ENCODE peak calls at places on chromosome 21, in six cellular contexts. One of them, this sample, is unnamed.

GRCh38 chr21:25944672-25945213 is 210.0 kb downstream of the GABPA start:
- DNase-seq in A549: no peak
- DNase-seq in IMR-90: peak; percentile 32
- DNase-seq in GM12878: no peak
- DNase-seq in K562: no peak
- DNase-seq in HepG2: no peak
- DNase-seq in this sample: no peak

GRCh38 chr21:40852563-40852962 is 5.6 kb upstream of the DSCAM start:
- DNase-seq in K562: no peak
- DNase-seq in IMR-90: no peak
- DNase-seq in GM12878: no peak
- DNase-seq in A549: no peak
- DNase-seq in HepG2: no peak
- DNase-seq in this sample: no peak

GRCh38 chr21:34348890-34349519 is 14.8 kb upstream of the KCNE2 start:
- DNase-seq in GM12878: no peak
- DNase-seq in A549: no peak
- DNase-seq in K562: no peak
- DNase-seq in IMR-90: no peak
- DNase-seq in HepG2: no peak
- DNase-seq in this sample: no peak

GRCh38 chr21:29215709-29216108 is 83.0 kb upstream of the BACH1 start:
- DNase-seq in K562: no peak
- DNase-seq in HepG2: no peak
- DNase-seq in GM12878: no peak
- DNase-seq in A549: no peak
- DNase-seq in IMR-90: peak; percentile 41
- DNase-seq in this sample: no peak

GRCh38 chr21:29477941-29478340 is 179.2 kb downstream of the BACH1 start:
- DNase-seq in A549: no peak
- DNase-seq in GM12878: no peak
- DNase-seq in HepG2: no peak
- DNase-seq in K562: no peak
- DNase-seq in IMR-90: peak; percentile 71
- DNase-seq in this sample: no peak

GRCh38 chr21:33185852-33186251 is 43.9 kb upstream of the IFNAR2 start:
- DNase-seq in HepG2: no peak
- DNase-seq in K562: no peak
- DNase-seq in GM12878: no peak
- DNase-seq in IMR-90: no peak
- DNase-seq in A549: no peak
- DNase-seq in this sample: no peak

GRCh38 chr21:43812957-43813730 is 23.8 kb downstream of the RRP1 start:
- DNase-seq in HepG2: no peak
- DNase-seq in A549: no peak
- DNase-seq in GM12878: no peak
- DNase-seq in K562: no peak
- DNase-seq in IMR-90: no peak
- DNase-seq in this sample: no peak

GRCh38 chr21:46064870-46065214 is 33.1 kb upstream of the COL6A2 start:
- DNase-seq in IMR-90: no peak
- DNase-seq in GM12878: no peak
- DNase-seq in K562: no peak
- DNase-seq in HepG2: no peak
- DNase-seq in A549: no peak
- DNase-seq in this sample: no peak

GRCh38 chr21:43639470-43640178 is 19.7 kb downstream of the HSF2BP start:
- DNase-seq in GM12878: no peak
- DNase-seq in A549: peak; percentile 59
- DNase-seq in K562: no peak
- DNase-seq in HepG2: peak; percentile 46
- DNase-seq in IMR-90: peak; percentile 88
- DNase-seq in this sample: no peak

GRCh38 chr21:38664821-38665220 is 140.9 kb upstream of the ETS2 start:
- DNase-seq in HepG2: no peak
- DNase-seq in GM12878: no peak
- DNase-seq in A549: no peak
- DNase-seq in K562: no peak
- DNase-seq in IMR-90: no peak
- DNase-seq in this sample: no peak

GRCh38 chr21:37532868-37533780 is 166.6 kb downstream of the DYRK1A start:
- DNase-seq in A549: peak; percentile 35
- DNase-seq in GM12878: no peak
- DNase-seq in K562: peak; percentile 47
- DNase-seq in HepG2: no peak
- DNase-seq in IMR-90: peak; percentile 61
- DNase-seq in this sample: no peak

GRCh38 chr21:31557956-31558838 is 101.3 kb upstream of the SOD1 start:
- DNase-seq in HepG2: no peak
- DNase-seq in GM12878: no peak
- DNase-seq in IMR-90: no peak
- DNase-seq in K562: no peak
- DNase-seq in A549: no peak
- DNase-seq in this sample: peak; percentile 84

GRCh38 chr21:46500224-46500861 is 41.7 kb downstream of the DIP2A start:
- DNase-seq in GM12878: no peak
- DNase-seq in K562: peak; percentile 37
- DNase-seq in IMR-90: peak; percentile 40
- DNase-seq in HepG2: peak; percentile 12
- DNase-seq in A549: peak; percentile 24
- DNase-seq in this sample: no peak

GRCh38 chr21:32539378-32539777 is 45.9 kb downstream of the TCP10L start:
- DNase-seq in GM12878: no peak
- DNase-seq in IMR-90: no peak
- DNase-seq in K562: no peak
- DNase-seq in HepG2: no peak
- DNase-seq in A549: no peak
- DNase-seq in this sample: no peak

GRCh38 chr21:45137612-45137937 is 63.2 kb downstream of the ADARB1 start:
- DNase-seq in HepG2: no peak
- DNase-seq in GM12878: no peak
- DNase-seq in K562: no peak
- DNase-seq in IMR-90: no peak
- DNase-seq in A549: no peak
- DNase-seq in this sample: no peak

DNA sequence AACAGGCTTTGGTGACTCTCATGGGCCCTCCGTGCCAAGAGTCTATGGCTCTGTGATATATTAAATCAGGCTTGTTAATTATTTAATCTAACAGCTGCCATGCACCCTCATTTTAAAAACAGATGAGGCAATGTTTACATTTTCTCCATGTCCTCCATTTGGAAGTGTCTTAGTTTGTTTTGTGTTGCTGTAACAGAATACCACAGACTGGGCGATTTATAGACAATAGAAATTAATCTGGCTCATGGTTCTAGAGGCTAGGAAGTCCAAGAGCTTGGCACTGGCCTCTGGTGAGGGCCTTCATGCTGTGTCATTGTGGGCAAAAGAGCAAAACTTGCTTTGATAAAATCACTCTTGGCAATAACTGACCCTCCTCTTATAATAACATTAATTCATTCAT is 58.0 kb downstream of the B3GALT5 start:
- DNase-seq in HepG2: no peak
- DNase-seq in K562: no peak
- DNase-seq in A549: no peak
- DNase-seq in GM12878: no peak
- DNase-seq in IMR-90: no peak
- DNase-seq in this sample: no peak
- TF ChIP-seq SMC3 in HepG2: no peak
- TF ChIP-seq SMC3 in K562: no peak
- TF ChIP-seq SMC3 in A549: no peak
- TF ChIP-seq SMC3 in GM12878: no peak
- TF ChIP-seq SMC3 in IMR-90: no peak
- TF ChIP-seq SMC3 in this sample: no peak

GRCh38 chr21:16195476-16195875 is 465.7 kb downstream of the USP25 start:
- DNase-seq in K562: no peak
- DNase-seq in IMR-90: peak; percentile 70
- DNase-seq in HepG2: no peak
- DNase-seq in GM12878: no peak
- DNase-seq in A549: peak; percentile 39
- DNase-seq in this sample: no peak

GRCh38 chr21:16194851-16195251 is 465.1 kb downstream of the USP25 start:
- DNase-seq in K562: no peak
- DNase-seq in A549: peak; percentile 40
- DNase-seq in IMR-90: peak; percentile 17
- DNase-seq in GM12878: no peak
- DNase-seq in HepG2: peak; percentile 17
- DNase-seq in this sample: no peak

GRCh38 chr21:16195896-16196443 is 466.2 kb downstream of the USP25 start:
- DNase-seq in HepG2: no peak
- DNase-seq in IMR-90: no peak
- DNase-seq in K562: no peak
- DNase-seq in A549: no peak
- DNase-seq in GM12878: no peak
- DNase-seq in this sample: no peak

GRCh38 chr21:16192900-16193299 is 463.1 kb downstream of the USP25 start:
- DNase-seq in A549: peak; percentile 81
- DNase-seq in GM12878: no peak
- DNase-seq in K562: no peak
- DNase-seq in HepG2: no peak
- DNase-seq in IMR-90: peak; percentile 20
- DNase-seq in this sample: no peak

GRCh38 chr21:16193758-16194606 is 464.2 kb downstream of the USP25 start:
- DNase-seq in GM12878: no peak
- DNase-seq in IMR-90: peak; percentile 79
- DNase-seq in A549: peak; percentile 81
- DNase-seq in K562: no peak
- DNase-seq in HepG2: no peak
- DNase-seq in this sample: no peak
- TF ChIP-seq SMC3 in GM12878: no peak
- TF ChIP-seq SMC3 in IMR-90: no peak
- TF ChIP-seq SMC3 in A549: peak; percentile 32
- TF ChIP-seq SMC3 in K562: no peak
- TF ChIP-seq SMC3 in HepG2: no peak
- TF ChIP-seq SMC3 in this sample: no peak

DNA sequence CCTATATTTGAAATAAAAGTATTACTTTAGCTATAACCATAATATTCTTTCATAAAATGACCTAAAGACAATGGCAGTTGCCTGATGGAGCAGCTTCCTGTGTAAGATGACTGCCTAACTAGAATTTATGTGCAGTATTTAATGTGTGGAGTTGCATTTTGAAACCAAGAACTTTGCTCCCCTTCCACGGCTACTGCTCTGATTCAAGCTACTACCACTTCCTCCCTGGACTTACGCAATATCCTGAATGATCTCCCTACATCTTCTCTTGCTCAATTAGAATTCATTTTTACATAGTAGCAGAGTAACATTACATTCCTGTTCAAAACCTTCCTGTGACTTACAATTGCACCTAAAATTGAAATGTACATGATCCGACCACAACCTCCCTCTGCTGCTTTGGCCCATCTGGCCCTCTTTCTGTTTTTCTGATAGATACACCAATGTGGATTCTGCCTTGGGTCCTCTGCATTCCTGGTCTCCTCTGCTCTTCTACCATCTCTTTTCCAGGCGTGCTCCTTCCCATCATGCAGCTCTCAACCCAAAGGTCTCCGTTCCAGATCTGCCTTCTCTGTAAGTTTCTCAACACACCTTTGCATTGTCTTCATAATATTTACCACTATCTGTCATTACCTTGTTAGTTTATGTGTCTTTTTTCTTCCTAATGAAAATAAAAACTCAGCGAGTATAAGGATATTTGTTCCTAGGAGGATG is 47.4 kb upstream of the USP25 start:
- DNase-seq in HepG2: peak; percentile 49
- DNase-seq in K562: no peak
- DNase-seq in GM12878: no peak
- DNase-seq in IMR-90: peak; percentile 76
- DNase-seq in A549: peak; percentile 20
- DNase-seq in this sample: no peak
- TF ChIP-seq SMC3 in HepG2: no peak
- TF ChIP-seq SMC3 in K562: no peak
- TF ChIP-seq SMC3 in GM12878: no peak
- TF ChIP-seq SMC3 in IMR-90: no peak
- TF ChIP-seq SMC3 in A549: no peak
- TF ChIP-seq SMC3 in this sample: no peak

GRCh38 chr21:26966978-26967913 is at the start of gene ADAMTS5:
- DNase-seq in GM12878: no peak
- DNase-seq in K562: no peak
- DNase-seq in A549: no peak
- DNase-seq in HepG2: no peak
- DNase-seq in IMR-90: peak; percentile 69
- DNase-seq in this sample: peak; percentile 80

GRCh38 chr21:26972131-26972707 is 5.3 kb upstream of the ADAMTS5 start:
- DNase-seq in K562: no peak
- DNase-seq in IMR-90: no peak
- DNase-seq in GM12878: no peak
- DNase-seq in HepG2: no peak
- DNase-seq in A549: no peak
- DNase-seq in this sample: no peak

GRCh38 chr21:26965567-26966359 is 1.1 kb downstream of the ADAMTS5 start:
- DNase-seq in K562: no peak
- DNase-seq in A549: no peak
- DNase-seq in HepG2: no peak
- DNase-seq in GM12878: no peak
- DNase-seq in IMR-90: peak; percentile 12
- DNase-seq in this sample: peak; percentile 86

GRCh38 chr21:26966360-26966977 is 419 bp downstream of the ADAMTS5 start:
- DNase-seq in A549: no peak
- DNase-seq in HepG2: no peak
- DNase-seq in IMR-90: peak; percentile 37
- DNase-seq in GM12878: no peak
- DNase-seq in K562: no peak
- DNase-seq in this sample: no peak

DNA sequence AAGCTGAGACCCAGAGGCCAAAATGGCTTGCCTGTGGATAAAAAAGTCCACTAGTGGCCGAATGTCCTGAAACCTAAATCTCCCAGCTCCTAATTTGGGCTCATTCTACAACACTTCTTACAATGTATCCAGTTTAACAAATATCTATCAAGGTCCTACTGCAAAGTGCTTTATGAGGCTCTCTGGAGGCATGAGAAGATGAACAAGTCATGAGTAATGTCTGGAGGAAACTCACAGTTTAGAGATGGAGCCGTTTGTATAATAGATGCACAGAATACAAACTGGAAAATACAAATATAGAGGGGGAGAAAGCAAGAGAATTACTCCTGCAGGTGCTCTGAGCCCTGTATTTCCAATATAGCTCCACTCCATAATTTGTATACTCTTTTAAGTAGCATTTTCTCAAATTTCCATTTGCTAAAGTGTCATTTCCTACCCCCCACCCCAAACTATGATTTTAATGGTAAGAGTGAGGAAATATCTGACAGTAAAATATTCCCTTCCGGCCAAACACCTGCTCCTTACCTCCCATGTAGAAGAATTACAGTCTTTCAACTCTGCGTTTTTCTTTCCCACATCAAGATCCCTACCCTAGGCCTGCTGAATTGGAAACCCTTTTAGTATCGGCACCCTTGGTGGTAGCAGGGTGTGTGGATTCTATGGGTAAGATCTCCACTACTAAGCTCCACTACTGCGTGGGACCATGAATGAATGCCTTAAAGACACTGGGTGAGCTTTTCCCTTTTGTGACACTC is 3.3 kb upstream of the ADAMTS5 start:
- DNase-seq in GM12878: no peak
- DNase-seq in IMR-90: peak; percentile 22
- DNase-seq in A549: no peak
- DNase-seq in HepG2: no peak
- DNase-seq in K562: no peak
- DNase-seq in this sample: no peak
- TF ChIP-seq SMC3 in GM12878: no peak
- TF ChIP-seq SMC3 in IMR-90: no peak
- TF ChIP-seq SMC3 in A549: no peak
- TF ChIP-seq SMC3 in HepG2: no peak
- TF ChIP-seq SMC3 in K562: no peak
- TF ChIP-seq SMC3 in this sample: no peak